ENCODE peak calls at places on chromosome 10, in six cellular contexts. One of them, this sample, is unnamed.

GRCh38 chr10:60155945-60156683 is 233.6 kb downstream of the ANK3 start:
- DNase-seq in SW 1271: no peak
- DNase-seq in cardiac muscle cell: no peak
- DNase-seq in EH: no peak
- DNase-seq in chondrocyte: no peak
- DNase-seq in endothelial cell: no peak
- DNase-seq in this sample: no peak

GRCh38 chr10:93309062-93309461 is 173.1 kb downstream of the MYOF start:
- DNase-seq in SW 1271: no peak
- DNase-seq in cardiac muscle cell: peak
- DNase-seq in EH: peak
- DNase-seq in chondrocyte: no peak
- DNase-seq in endothelial cell: no peak
- DNase-seq in this sample: no peak

GRCh38 chr10:119161680-119162079 is 3.8 kb downstream of the SFXN4 start:
- DNase-seq in SW 1271: no peak
- DNase-seq in cardiac muscle cell: peak
- DNase-seq in EH: peak
- DNase-seq in chondrocyte: no peak
- DNase-seq in endothelial cell: no peak
- DNase-seq in this sample: no peak

GRCh38 chr10:48251152-48251524 is 23.4 kb downstream of the FRMPD2 start:
- DNase-seq in SW 1271: no peak
- DNase-seq in cardiac muscle cell: peak
- DNase-seq in EH: peak
- DNase-seq in chondrocyte: no peak
- DNase-seq in endothelial cell: no peak
- DNase-seq in this sample: peak

GRCh38 chr10:128367807-128368206 is 241.6 kb upstream of the MKI67 start:
- DNase-seq in SW 1271: no peak
- DNase-seq in cardiac muscle cell: no peak
- DNase-seq in EH: no peak
- DNase-seq in chondrocyte: no peak
- DNase-seq in endothelial cell: no peak
- DNase-seq in this sample: no peak

GRCh38 chr10:73859441-73860049 is 14.8 kb downstream of the CAMK2G start:
- DNase-seq in SW 1271: no peak
- DNase-seq in cardiac muscle cell: no peak
- DNase-seq in EH: no peak
- DNase-seq in chondrocyte: no peak
- DNase-seq in endothelial cell: no peak
- DNase-seq in this sample: no peak

GRCh38 chr10:64733980-64734379 is 1212.8 kb downstream of the REEP3 start:
- DNase-seq in SW 1271: peak
- DNase-seq in cardiac muscle cell: peak
- DNase-seq in EH: no peak
- DNase-seq in chondrocyte: no peak
- DNase-seq in endothelial cell: peak
- DNase-seq in this sample: peak

GRCh38 chr10:8065651-8066050 is 11.2 kb downstream of the GATA3 start:
- DNase-seq in SW 1271: peak
- DNase-seq in cardiac muscle cell: no peak
- DNase-seq in EH: no peak
- DNase-seq in chondrocyte: no peak
- DNase-seq in endothelial cell: peak
- DNase-seq in this sample: no peak

GRCh38 chr10:33155720-33156638 is 178.5 kb downstream of the NRP1 start:
- DNase-seq in SW 1271: peak
- DNase-seq in cardiac muscle cell: peak
- DNase-seq in EH: peak
- DNase-seq in chondrocyte: no peak
- DNase-seq in endothelial cell: peak
- DNase-seq in this sample: no peak

GRCh38 chr10:118800920-118801319 is 46.1 kb upstream of the CACUL1 start:
- DNase-seq in SW 1271: peak
- DNase-seq in cardiac muscle cell: peak
- DNase-seq in EH: peak
- DNase-seq in chondrocyte: no peak
- DNase-seq in endothelial cell: peak
- DNase-seq in this sample: peak

GRCh38 chr10:111479966-111480365 is 403.1 kb downstream of the ADRA2A start:
- DNase-seq in SW 1271: no peak
- DNase-seq in cardiac muscle cell: no peak
- DNase-seq in EH: no peak
- DNase-seq in chondrocyte: no peak
- DNase-seq in endothelial cell: no peak
- DNase-seq in this sample: no peak